ENCODE peak calls at places on chromosomes 1 and 21, in four cellular contexts. One of them, this sample, is unnamed.
A peak's percentile ranks its signal among the peaks of the same experiment; 100 is the strongest.

GRCh38 chr1:43981135-43981491 is 2.1 kb downstream of the B4GALT2 start:
- DNase-seq in AML-193: no peak
- DNase-seq in tibial nerve: no peak
- DNase-seq in cortex of kidney: no peak
- DNase-seq in this sample: no peak

GRCh38 chr1:43560286-43560685 is 29.6 kb downstream of the PTPRF start:
- DNase-seq in AML-193: no peak
- DNase-seq in tibial nerve: no peak
- DNase-seq in cortex of kidney: no peak
- DNase-seq in this sample: no peak

GRCh38 chr1:183164350-183164749 is 21.7 kb upstream of the LAMC2 start:
- DNase-seq in AML-193: no peak
- DNase-seq in tibial nerve: no peak
- DNase-seq in cortex of kidney: no peak
- DNase-seq in this sample: no peak

GRCh38 chr21:36385909-36386642 is 884 bp downstream of the CHAF1B start:
- DNase-seq in AML-193: no peak
- DNase-seq in tibial nerve: no peak
- DNase-seq in cortex of kidney: no peak
- DNase-seq in this sample: no peak

GRCh38 chr1:169909499-169909898 is 15.8 kb upstream of the SCYL3 start:
- DNase-seq in AML-193: no peak
- DNase-seq in tibial nerve: no peak
- DNase-seq in cortex of kidney: no peak
- DNase-seq in this sample: no peak

GRCh38 chr1:94863297-94863911 is 43.2 kb downstream of the SLC44A3 start:
- DNase-seq in AML-193: no peak
- DNase-seq in tibial nerve: no peak
- DNase-seq in cortex of kidney: no peak
- DNase-seq in this sample: no peak

GRCh38 chr1:158931055-158931737 is at the start of gene PYHIN1:
- DNase-seq in AML-193: peak; percentile 81
- DNase-seq in tibial nerve: no peak
- DNase-seq in cortex of kidney: no peak
- DNase-seq in this sample: no peak

GRCh38 chr1:197521118-197521739 is 253.2 kb downstream of the CRB1 start:
- DNase-seq in AML-193: peak; percentile 28
- DNase-seq in tibial nerve: no peak
- DNase-seq in cortex of kidney: no peak
- DNase-seq in this sample: peak; percentile 62

GRCh38 chr1:167766538-167766937 is 44.8 kb downstream of the MPZL1 start:
- DNase-seq in AML-193: no peak
- DNase-seq in tibial nerve: no peak
- DNase-seq in cortex of kidney: no peak
- DNase-seq in this sample: no peak

GRCh38 chr1:75423616-75424015 is 187.3 kb downstream of the SLC44A5 start:
- DNase-seq in AML-193: no peak
- DNase-seq in tibial nerve: no peak
- DNase-seq in cortex of kidney: no peak
- DNase-seq in this sample: peak; percentile 25

GRCh38 chr1:52706136-52706670 is 8.1 kb upstream of the COA7 start:
- DNase-seq in AML-193: no peak
- DNase-seq in tibial nerve: no peak
- DNase-seq in cortex of kidney: no peak
- DNase-seq in this sample: no peak

GRCh38 chr1:59765036-59765730 is 49.6 kb upstream of the HOOK1 start:
- DNase-seq in AML-193: no peak
- DNase-seq in tibial nerve: no peak
- DNase-seq in cortex of kidney: no peak
- DNase-seq in this sample: no peak

GRCh38 chr21:43693981-43694380 is 24.9 kb upstream of the PDXK start:
- DNase-seq in AML-193: no peak
- DNase-seq in tibial nerve: no peak
- DNase-seq in cortex of kidney: no peak
- DNase-seq in this sample: no peak

GRCh38 chr1:43185021-43185420 is 12.9 kb downstream of the CFAP57 start:
- DNase-seq in AML-193: no peak
- DNase-seq in tibial nerve: no peak
- DNase-seq in cortex of kidney: no peak
- DNase-seq in this sample: no peak

GRCh38 chr1:202786804-202787203 is 21.4 kb downstream of the KDM5B start:
- DNase-seq in AML-193: no peak
- DNase-seq in tibial nerve: no peak
- DNase-seq in cortex of kidney: no peak
- DNase-seq in this sample: no peak

This sample was measured in SK-MEL-5.